ENCODE peak calls at places on chromosomes 12 and 14, in four cellular contexts. P is tibial artery, T is thoracic aorta, F is left ventricle myocardium inferior. O is an unnamed sample.

GRCh38 chr12:31832740-31833540 is 104.1 kb upstream of the AMN1 start:
- DNase-seq in P (no peak), T (no peak), F (no peak), O (peak; percentile 77)

GRCh38 chr12:5173511-5174011 is 129.9 kb downstream of the KCNA5 start:
- DNase-seq in P (no peak), T (no peak), F (no peak), O (no peak)

GRCh38 chr14:91570021-91570420 is 59.9 kb upstream of the PPP4R3A start:
- DNase-seq in P (no peak), T (no peak), F (no peak), O (no peak)

GRCh38 chr14:102518063-102518648 is 8.6 kb upstream of the ANKRD9 start:
- DNase-seq in P (no peak), T (no peak), F (no peak), O (no peak)

GRCh38 chr12:93741741-93742085 is 64.5 kb downstream of the CRADD start:
- DNase-seq in P (no peak), T (no peak), F (no peak), O (no peak)

GRCh38 chr12:91172051-91172450 is 10.6 kb downstream of the DCN start:
- DNase-seq in P (no peak), T (no peak), F (no peak), O (no peak)

GRCh38 chr12:107398101-107398500 is 287.5 kb upstream of the PWP1 start:
- DNase-seq in P (no peak), T (no peak), F (no peak), O (no peak)

GRCh38 chr12:26152507-26153102 is 27.8 kb upstream of the BHLHE41 start:
- DNase-seq in P (no peak), T (no peak), F (no peak), O (no peak)

GRCh38 chr14:55578511-55578910 is 1.5 kb upstream of the KTN1 start:
- DNase-seq in P (no peak), T (no peak), F (no peak), O (no peak)

GRCh38 chr14:56855891-56856461 is 45.7 kb upstream of the OTX2 start:
- DNase-seq in P (no peak), T (no peak), F (no peak), O (no peak)

GRCh38 chr12:124952801-124953200 is 36.1 kb downstream of the DHX37 start:
- DNase-seq in P (no peak), T (no peak), F (no peak), O (no peak)

GRCh38 chr14:102805941-102806340 is 28.7 kb downstream of the TRAF3 start:
- DNase-seq in P (peak; percentile 16), T (no peak), F (no peak), O (no peak)

GRCh38 chr12:25436206-25436912 is 116.7 kb downstream of the LMNTD1 start:
- DNase-seq in P (no peak), T (no peak), F (no peak), O (no peak)

GRCh38 chr12:91007531-91008290 is 2.9 kb upstream of the EPYC start:
- DNase-seq in P (no peak), T (no peak), F (no peak), O (no peak)

GRCh38 chr14:49505026-49505766 is 81.0 kb downstream of the RPS29 start:
- DNase-seq in P (no peak), T (no peak), F (no peak), O (no peak)

GRCh38 chr12:49622501-49623141 is 740 bp upstream of the PRPF40B start:
- DNase-seq in P (no peak), T (no peak), F (no peak), O (no peak)

GRCh38 chr12:106197906-106198623 is 49.8 kb downstream of the CKAP4 start:
- DNase-seq in P (no peak), T (no peak), F (no peak), O (no peak)
- TF ChIP-seq CTCF in P (no peak), T (no peak), F (no peak), O (no peak)

GRCh38 chr12:45895961-45896360 is 94.4 kb downstream of the SCAF11 start:
- DNase-seq in P (no peak), T (no peak), F (no peak), O (no peak)

GRCh38 chr12:45890276-45890675 is 100.1 kb downstream of the SCAF11 start:
- DNase-seq in P (no peak), T (no peak), F (no peak), O (no peak)

GRCh38 chr12:45898094-45898493 is 92.3 kb downstream of the SCAF11 start:
- DNase-seq in P (no peak), T (no peak), F (no peak), O (no peak)

GRCh38 chr12:45887544-45887943 is 102.8 kb downstream of the SCAF11 start:
- DNase-seq in P (no peak), T (no peak), F (no peak), O (no peak)

GRCh38 chr12:45893240-45893639 is 97.1 kb downstream of the SCAF11 start:
- DNase-seq in P (no peak), T (no peak), F (no peak), O (no peak)
- TF ChIP-seq CTCF in P (no peak), T (no peak), F (no peak), O (no peak)

DNA sequence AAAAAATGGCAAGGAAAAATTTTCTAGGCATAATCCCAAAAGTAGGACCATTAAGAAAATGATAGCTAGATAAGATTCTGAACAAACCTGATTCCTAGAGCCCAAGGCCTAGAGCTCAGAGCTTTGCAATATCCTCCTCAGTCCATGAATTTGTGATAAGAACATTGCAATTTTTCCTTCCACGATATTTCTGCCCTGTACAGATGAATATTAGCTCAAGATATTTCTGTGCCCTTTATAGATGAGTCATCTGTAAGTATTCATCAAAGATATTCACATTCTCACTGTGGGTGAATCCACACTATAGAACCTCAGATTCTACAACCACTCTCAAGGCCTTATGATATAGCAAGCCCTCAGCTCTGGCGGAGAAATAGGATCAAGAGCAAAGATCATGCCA is 37.5 kb downstream of the EAPP start:
- DNase-seq in P (no peak), T (no peak), F (no peak), O (no peak)
- TF ChIP-seq CTCF in P (no peak), T (no peak), F (no peak), O (no peak)

GRCh38 chr14:100900837-100901390 is 2.6 kb downstream of the RTL1 start:
- DNase-seq in P (no peak), T (no peak), F (no peak), O (no peak)
- TF ChIP-seq CTCF in P (no peak), T (no peak), F (no peak), O (no peak)

O was measured in CD14-positive monocyte.